ENCODE peak calls at places on chromosomes 13 and 19, in six cellular contexts. U is WTC11; R is NCI-H69; B is stimulated activated CD4-positive, alpha-beta T cell treated with anti-CD3 and anti-CD28 coated beads, Interleukin-4, amount 100 ng/mL, for 24 hours; F is uterus; C is anterior cingulate cortex. H is an unnamed sample.

GRCh38 chr19:13834308-13834790 is 39.1 kb downstream of the ZSWIM4 start:
- DNase-seq in U (no peak), R (no peak), B (no peak), F (no peak), C (no peak), H (peak; percentile 63)

GRCh38 chr13:27969073-27969865 is at the start of gene CDX2:
- DNase-seq in U (peak; percentile 52), R (no peak), B (no peak), F (no peak), C (no peak), H (no peak)

GRCh38 chr13:100340865-100341264 is 247.7 kb downstream of the GGACT start:
- DNase-seq in U (no peak), R (no peak), B (no peak), F (no peak), C (no peak), H (no peak)

GRCh38 chr13:49638416-49639072 is 10.2 kb downstream of the ARL11 start:
- DNase-seq in U (no peak), R (no peak), B (no peak), F (no peak), C (no peak), H (no peak)

GRCh38 chr13:34748078-34748477 is 194.0 kb upstream of the NBEA start:
- DNase-seq in U (no peak), R (no peak), B (no peak), F (peak; percentile 64), C (peak; percentile 15), H (peak; percentile 82)

GRCh38 chr19:49328741-49329140 is 3.8 kb upstream of the SLC6A16 start:
- DNase-seq in U (no peak), R (no peak), B (no peak), F (no peak), C (no peak), H (peak; percentile 11)

GRCh38 chr13:59034198-59034597 is 1129.5 kb downstream of the DIAPH3 start:
- DNase-seq in U (no peak), R (peak; percentile 41), B (no peak), F (no peak), C (no peak), H (no peak)

GRCh38 chr13:49740870-49741269 is 49.6 kb upstream of the EBPL start:
- DNase-seq in U (no peak), R (no peak), B (no peak), F (no peak), C (no peak), H (no peak)

GRCh38 chr19:1311543-1312091 is 25.9 kb downstream of the EFNA2 start:
- DNase-seq in U (no peak), R (no peak), B (no peak), F (no peak), C (no peak), H (no peak)

GRCh38 chr13:50268500-50268899 is 253.3 kb downstream of the KCNRG start:
- DNase-seq in U (no peak), R (peak; percentile 7), B (no peak), F (no peak), C (no peak), H (no peak)

GRCh38 chr19:47483200-47483599 is 819 bp downstream of the KPTN start:
- DNase-seq in U (no peak), R (no peak), B (no peak), F (peak; percentile 34), C (no peak), H (no peak)

GRCh38 chr13:66886248-66886647 is 343.9 kb downstream of the PCDH9 start:
- DNase-seq in U (no peak), R (peak; percentile 96), B (no peak), F (no peak), C (peak; percentile 33), H (no peak)

GRCh38 chr19:21321134-21321533 is 8.1 kb downstream of the ZNF708 start:
- DNase-seq in U (no peak), R (no peak), B (no peak), F (no peak), C (no peak), H (no peak)

GRCh38 chr13:113145911-113146598 is 12.4 kb upstream of the PROZ start:
- DNase-seq in U (no peak), R (no peak), B (no peak), F (no peak), C (no peak), H (no peak)

GRCh38 chr13:108463365-108463764 is 166.0 kb upstream of the MYO16 start:
- DNase-seq in U (no peak), R (no peak), B (no peak), F (no peak), C (no peak), H (no peak)

H was measured in adrenal gland.